ENCODE peak calls at places on chromosomes 1 and 21, in six cellular contexts. T is COLO829; W is cardiac muscle cell; L is stimulated activated CD4-positive, alpha-beta T cell treated with anti-CD3 and anti-CD28 coated beads, TNF-alpha, amount 100 ng/mL, for 1 hour; N is H4; P is lower leg skin. D is an unnamed sample.

GRCh38 chr1:172452536-172453159 is 8.8 kb upstream of the PIGC start:
- DNase-seq in T (no peak), W (peak; percentile 59), L (no peak), N (no peak), P (no peak), D (no peak)

GRCh38 chr1:192357904-192358303 is 41.1 kb downstream of the RGS21 start:
- DNase-seq in T (no peak), W (no peak), L (no peak), N (no peak), P (no peak), D (no peak)

GRCh38 chr1:210618379-210618778 is 289.7 kb downstream of the HHAT start:
- DNase-seq in T (no peak), W (no peak), L (no peak), N (no peak), P (no peak), D (no peak)

GRCh38 chr1:5813480-5813879 is 178.7 kb downstream of the NPHP4 start:
- DNase-seq in T (no peak), W (no peak), L (no peak), N (no peak), P (no peak), D (no peak)

GRCh38 chr1:59480188-59480888 is 183.4 kb downstream of the FGGY start:
- DNase-seq in T (no peak), W (no peak), L (no peak), N (no peak), P (no peak), D (no peak)

GRCh38 chr1:208179303-208179702 is 64.9 kb downstream of the PLXNA2 start:
- DNase-seq in T (no peak), W (no peak), L (no peak), N (no peak), P (no peak), D (no peak)

GRCh38 chr1:47843059-47843458 is 154.1 kb downstream of the TRABD2B start:
- DNase-seq in T (no peak), W (no peak), L (no peak), N (no peak), P (no peak), D (no peak)

GRCh38 chr1:208041505-208041904 is 130.6 kb upstream of the CD34 start:
- DNase-seq in T (no peak), W (no peak), L (no peak), N (no peak), P (no peak), D (no peak)

GRCh38 chr1:152141971-152142584 is 16.9 kb downstream of the RPTN start:
- DNase-seq in T (peak; percentile 66), W (no peak), L (no peak), N (peak; percentile 62), P (peak; percentile 76), D (no peak)

GRCh38 chr1:25369241-25369640 is 31.1 kb downstream of the TMEM50A start:
- DNase-seq in T (no peak), W (peak; percentile 1), L (no peak), N (no peak), P (no peak), D (no peak)

GRCh38 chr1:219090618-219091017 is 83.1 kb upstream of the LYPLAL1 start:
- DNase-seq in T (no peak), W (no peak), L (no peak), N (no peak), P (no peak), D (no peak)

GRCh38 chr1:209417761-209418160 is 165.8 kb upstream of the CAMK1G start:
- DNase-seq in T (no peak), W (no peak), L (no peak), N (no peak), P (no peak), D (peak; percentile 40)

GRCh38 chr1:165539908-165540307 is 3.9 kb upstream of the LRRC52 start:
- DNase-seq in T (peak; percentile 84), W (peak; percentile 33), L (no peak), N (no peak), P (no peak), D (no peak)

GRCh38 chr1:84377480-84378095 is 20.7 kb upstream of the DNASE2B start:
- DNase-seq in T (no peak), W (no peak), L (no peak), N (no peak), P (no peak), D (no peak)

GRCh38 chr1:24015226-24016210 is 35.4 kb upstream of the SRSF10 start:
- DNase-seq in T (peak; percentile 54), W (no peak), L (no peak), N (no peak), P (peak; percentile 37), D (no peak)

GRCh38 chr21:19870682-19871081 is 1127.5 kb upstream of the NCAM2 start:
- DNase-seq in T (no peak), W (no peak), L (no peak), N (no peak), P (no peak), D (no peak)

GRCh38 chr1:17558541-17558940 is 19.0 kb downstream of the ARHGEF10L start:
- DNase-seq in T (no peak), W (no peak), L (no peak), N (no peak), P (no peak), D (no peak)

GRCh38 chr1:118304722-118305344 is 119.8 kb upstream of the SPAG17 start:
- DNase-seq in T (no peak), W (peak; percentile 71), L (no peak), N (peak; percentile 21), P (no peak), D (no peak)

GRCh38 chr1:166902279-166902678 is 26.2 kb upstream of the TADA1 start:
- DNase-seq in T (peak; percentile 81), W (no peak), L (no peak), N (peak; percentile 71), P (no peak), D (no peak)

GRCh38 chr21:46161180-46161799 is 5.9 kb upstream of the FTCD start:
- DNase-seq in T (no peak), W (no peak), L (no peak), N (no peak), P (no peak), D (no peak)

GRCh38 chr1:208298593-208299233 is 54.5 kb upstream of the PLXNA2 start:
- DNase-seq in T (no peak), W (no peak), L (no peak), N (no peak), P (no peak), D (no peak)

GRCh38 chr1:5444365-5444890 is 547.8 kb downstream of the NPHP4 start:
- DNase-seq in T (no peak), W (no peak), L (no peak), N (no peak), P (no peak), D (no peak)

GRCh38 chr1:171727778-171728177 is 14.1 kb downstream of the VAMP4 start:
- DNase-seq in T (no peak), W (no peak), L (no peak), N (no peak), P (no peak), D (no peak)

GRCh38 chr1:238252033-238252802 is 361.5 kb upstream of the ZP4 start:
- DNase-seq in T (peak; percentile 54), W (peak; percentile 68), L (no peak), N (peak; percentile 53), P (peak; percentile 24), D (no peak)

GRCh38 chr1:59759156-59759925 is 55.4 kb upstream of the HOOK1 start:
- DNase-seq in T (peak; percentile 84), W (peak; percentile 78), L (peak; percentile 44), N (peak; percentile 86), P (peak; percentile 84), D (peak; percentile 84)

GRCh38 chr21:37006521-37007291 is at the start of gene RIPPLY3:
- DNase-seq in T (no peak), W (peak; percentile 37), L (no peak), N (no peak), P (no peak), D (no peak)

GRCh38 chr1:74343191-74343590 is 108.0 kb downstream of the TNNI3K start:
- DNase-seq in T (no peak), W (no peak), L (no peak), N (no peak), P (no peak), D (no peak)

GRCh38 chr1:11068556-11069232 is 8.9 kb upstream of the SRM start:
- DNase-seq in T (no peak), W (no peak), L (no peak), N (no peak), P (no peak), D (no peak)

GRCh38 chr1:21325231-21325718 is 35.0 kb upstream of the ECE1 start:
- DNase-seq in T (no peak), W (no peak), L (no peak), N (no peak), P (no peak), D (no peak)

GRCh38 chr1:210446479-210446878 is 117.8 kb downstream of the HHAT start:
- DNase-seq in T (peak; percentile 76), W (no peak), L (peak; percentile 55), N (no peak), P (no peak), D (no peak)

GRCh38 chr1:216528816-216529215 is 105.6 kb upstream of the USH2A start:
- DNase-seq in T (no peak), W (no peak), L (no peak), N (no peak), P (no peak), D (no peak)

GRCh38 chr1:230540416-230540815 is 101.9 kb upstream of the COG2 start:
- DNase-seq in T (no peak), W (no peak), L (no peak), N (no peak), P (no peak), D (no peak)

D was measured in right atrium auricular region.